ENCODE peak calls at places on chromosomes 5 and 9, in four cellular contexts. One of them, this sample, is unnamed.

GRCh38 chr9:134975253-134975652 is 57.5 kb upstream of the FCN1 start:
- DNase-seq in choroid plexus epithelial cell: no peak
- DNase-seq in AG09309: no peak
- DNase-seq in colonic mucosa: no peak
- DNase-seq in this sample: no peak

GRCh38 chr5:77881528-77881927 is 105.4 kb upstream of the TBCA start:
- DNase-seq in choroid plexus epithelial cell: peak
- DNase-seq in AG09309: no peak
- DNase-seq in colonic mucosa: no peak
- DNase-seq in this sample: no peak

GRCh38 chr5:72597456-72597948 is 90.3 kb upstream of the ZNF366 start:
- DNase-seq in choroid plexus epithelial cell: peak
- DNase-seq in AG09309: peak
- DNase-seq in colonic mucosa: no peak
- DNase-seq in this sample: no peak

GRCh38 chr5:77129386-77129785 is 42.3 kb upstream of the ZBED3 start:
- DNase-seq in choroid plexus epithelial cell: peak
- DNase-seq in AG09309: no peak
- DNase-seq in colonic mucosa: no peak
- DNase-seq in this sample: peak

GRCh38 chr9:131393622-131394463 is at the start of gene PRRC2B:
- DNase-seq in choroid plexus epithelial cell: peak
- DNase-seq in AG09309: no peak
- DNase-seq in colonic mucosa: peak
- DNase-seq in this sample: no peak

GRCh38 chr9:35682520-35682919 is 7.2 kb downstream of the TPM2 start:
- DNase-seq in choroid plexus epithelial cell: no peak
- DNase-seq in AG09309: no peak
- DNase-seq in colonic mucosa: no peak
- DNase-seq in this sample: no peak

GRCh38 chr5:140734354-140734753 is 34.1 kb downstream of the ZMAT2 start:
- DNase-seq in choroid plexus epithelial cell: peak
- DNase-seq in AG09309: no peak
- DNase-seq in colonic mucosa: no peak
- DNase-seq in this sample: no peak

GRCh38 chr5:90898330-90899013 is 339.9 kb downstream of the ADGRV1 start:
- DNase-seq in choroid plexus epithelial cell: peak
- DNase-seq in AG09309: no peak
- DNase-seq in colonic mucosa: no peak
- DNase-seq in this sample: no peak

GRCh38 chr9:135991771-135992170 is 30.6 kb upstream of the UBAC1 start:
- DNase-seq in choroid plexus epithelial cell: no peak
- DNase-seq in AG09309: no peak
- DNase-seq in colonic mucosa: no peak
- DNase-seq in this sample: no peak

GRCh38 chr5:119285070-119285916 is 70.5 kb upstream of the TNFAIP8 start:
- DNase-seq in choroid plexus epithelial cell: no peak
- DNase-seq in AG09309: no peak
- DNase-seq in colonic mucosa: no peak
- DNase-seq in this sample: no peak

GRCh38 chr9:107712390-107712789 is 222.8 kb upstream of the KLF4 start:
- DNase-seq in choroid plexus epithelial cell: peak
- DNase-seq in AG09309: no peak
- DNase-seq in colonic mucosa: no peak
- DNase-seq in this sample: no peak

GRCh38 chr5:98795243-98795642 is 21.8 kb downstream of the RGMB start:
- DNase-seq in choroid plexus epithelial cell: no peak
- DNase-seq in AG09309: no peak
- DNase-seq in colonic mucosa: no peak
- DNase-seq in this sample: no peak

GRCh38 chr9:38620483-38621433 is at the start of gene ANKRD18A:
- DNase-seq in choroid plexus epithelial cell: peak
- DNase-seq in AG09309: no peak
- DNase-seq in colonic mucosa: peak
- DNase-seq in this sample: peak

GRCh38 chr9:96015876-96016686 is 140.6 kb downstream of the ERCC6L2 start:
- DNase-seq in choroid plexus epithelial cell: no peak
- DNase-seq in AG09309: no peak
- DNase-seq in colonic mucosa: no peak
- DNase-seq in this sample: no peak

GRCh38 chr5:180470966-180471582 is 23.1 kb upstream of the CNOT6 start:
- DNase-seq in choroid plexus epithelial cell: peak
- DNase-seq in AG09309: no peak
- DNase-seq in colonic mucosa: peak
- DNase-seq in this sample: no peak

GRCh38 chr9:21993007-21993406 is 1.2 kb downstream of the CDKN2A start:
- DNase-seq in choroid plexus epithelial cell: no peak
- DNase-seq in AG09309: no peak
- DNase-seq in colonic mucosa: no peak
- DNase-seq in this sample: peak
- H3K4me3 ChIP-seq in choroid plexus epithelial cell: peak
- H3K4me3 ChIP-seq in AG09309: no peak
- H3K4me3 ChIP-seq in colonic mucosa: no peak
- H3K4me3 ChIP-seq in this sample: peak

GRCh38 chr5:19866088-19866446 is 121.9 kb downstream of the CDH18 start:
- DNase-seq in choroid plexus epithelial cell: no peak
- DNase-seq in AG09309: no peak
- DNase-seq in colonic mucosa: no peak
- DNase-seq in this sample: no peak
- TF ChIP-seq CTCF in choroid plexus epithelial cell: no peak
- TF ChIP-seq CTCF in AG09309: no peak
- TF ChIP-seq CTCF in colonic mucosa: no peak
- TF ChIP-seq CTCF in this sample: no peak

DNA sequence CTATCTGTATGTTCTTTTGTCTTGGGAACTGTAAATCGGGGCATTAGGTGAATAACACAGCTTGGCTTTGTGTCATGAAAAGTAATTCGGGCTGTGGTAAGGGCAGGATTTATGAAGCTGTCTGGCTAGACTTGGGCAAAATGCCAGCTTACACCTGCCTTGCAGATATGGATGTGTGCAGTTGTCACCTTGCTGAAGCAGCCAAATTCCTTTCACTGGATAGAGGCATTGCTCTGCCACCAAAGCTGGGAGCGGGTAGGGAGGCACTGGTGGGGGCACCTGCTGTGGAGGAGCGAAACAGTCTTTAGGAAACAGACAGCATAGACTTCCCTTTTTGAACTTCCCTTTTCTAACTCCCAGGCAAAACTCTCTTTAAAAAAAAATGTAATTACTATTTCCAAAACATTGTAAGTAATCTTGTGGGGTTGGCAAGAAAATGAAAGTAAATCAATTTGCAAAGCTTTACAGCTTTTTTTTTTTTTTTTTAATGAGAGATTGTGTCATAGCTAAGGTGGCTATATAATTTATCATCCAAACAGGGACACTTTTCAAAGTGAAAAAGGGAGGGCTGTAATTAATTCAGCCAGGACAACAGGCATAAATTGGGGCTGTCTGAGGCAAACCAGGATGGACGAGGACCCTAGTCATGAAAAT is 545.3 kb downstream of the CSNK1G3 start:
- DNase-seq in choroid plexus epithelial cell: peak
- DNase-seq in AG09309: no peak
- DNase-seq in colonic mucosa: peak
- DNase-seq in this sample: peak
- H3K4me3 ChIP-seq in choroid plexus epithelial cell: no peak
- H3K4me3 ChIP-seq in AG09309: no peak
- H3K4me3 ChIP-seq in colonic mucosa: no peak
- H3K4me3 ChIP-seq in this sample: no peak

DNA sequence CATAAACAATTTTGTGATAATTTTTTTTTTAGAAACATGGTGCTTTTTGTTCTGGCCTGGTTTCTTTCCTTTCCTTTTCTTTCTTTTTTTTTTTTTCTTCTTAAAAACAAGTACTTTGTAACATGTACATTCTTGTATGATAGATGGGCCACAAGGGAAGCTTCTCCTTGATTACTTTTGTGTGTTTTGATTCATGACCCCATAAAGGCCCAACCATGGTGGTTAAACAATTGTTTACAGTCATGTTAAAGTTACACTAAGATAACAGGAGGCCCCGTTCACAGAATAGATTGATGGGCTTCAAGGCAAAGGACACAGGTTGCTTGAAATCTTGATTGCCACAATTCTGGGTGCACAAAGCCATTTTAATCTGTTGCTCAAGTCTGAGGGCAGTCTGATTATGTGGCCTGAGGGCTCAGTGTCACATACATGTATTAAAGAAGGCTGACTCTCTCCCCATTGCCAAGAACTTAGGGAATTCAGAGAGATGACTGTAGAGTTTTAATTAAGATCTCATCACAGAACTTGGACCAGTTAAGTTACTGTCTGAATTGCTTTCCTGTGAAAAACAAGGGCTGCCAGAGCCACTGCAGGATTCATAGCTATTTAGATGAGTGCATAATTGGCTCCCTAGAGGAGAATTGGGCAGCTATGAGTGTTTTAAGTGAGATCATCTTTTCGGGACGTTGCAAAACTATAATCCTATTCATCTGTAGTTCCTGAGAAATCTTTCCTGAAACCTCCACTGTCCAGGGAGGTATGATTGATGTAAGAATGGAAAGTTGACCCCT is 163.4 kb downstream of the TLE4 start:
- DNase-seq in choroid plexus epithelial cell: no peak
- DNase-seq in AG09309: peak
- DNase-seq in colonic mucosa: no peak
- DNase-seq in this sample: no peak
- TF ChIP-seq CTCF in choroid plexus epithelial cell: no peak
- TF ChIP-seq CTCF in AG09309: no peak
- TF ChIP-seq CTCF in colonic mucosa: no peak
- TF ChIP-seq CTCF in this sample: no peak

GRCh38 chr5:155625315-155625714 is 611.8 kb downstream of the KIF4B start:
- DNase-seq in choroid plexus epithelial cell: no peak
- DNase-seq in AG09309: no peak
- DNase-seq in colonic mucosa: no peak
- DNase-seq in this sample: no peak

GRCh38 chr5:155628346-155628745 is 614.8 kb downstream of the KIF4B start:
- DNase-seq in choroid plexus epithelial cell: no peak
- DNase-seq in AG09309: no peak
- DNase-seq in colonic mucosa: peak
- DNase-seq in this sample: no peak

GRCh38 chr5:155624597-155625241 is 611.2 kb downstream of the KIF4B start:
- DNase-seq in choroid plexus epithelial cell: no peak
- DNase-seq in AG09309: no peak
- DNase-seq in colonic mucosa: no peak
- DNase-seq in this sample: no peak

GRCh38 chr5:155629597-155629996 is 616.0 kb downstream of the KIF4B start:
- DNase-seq in choroid plexus epithelial cell: no peak
- DNase-seq in AG09309: no peak
- DNase-seq in colonic mucosa: no peak
- DNase-seq in this sample: no peak

DNA sequence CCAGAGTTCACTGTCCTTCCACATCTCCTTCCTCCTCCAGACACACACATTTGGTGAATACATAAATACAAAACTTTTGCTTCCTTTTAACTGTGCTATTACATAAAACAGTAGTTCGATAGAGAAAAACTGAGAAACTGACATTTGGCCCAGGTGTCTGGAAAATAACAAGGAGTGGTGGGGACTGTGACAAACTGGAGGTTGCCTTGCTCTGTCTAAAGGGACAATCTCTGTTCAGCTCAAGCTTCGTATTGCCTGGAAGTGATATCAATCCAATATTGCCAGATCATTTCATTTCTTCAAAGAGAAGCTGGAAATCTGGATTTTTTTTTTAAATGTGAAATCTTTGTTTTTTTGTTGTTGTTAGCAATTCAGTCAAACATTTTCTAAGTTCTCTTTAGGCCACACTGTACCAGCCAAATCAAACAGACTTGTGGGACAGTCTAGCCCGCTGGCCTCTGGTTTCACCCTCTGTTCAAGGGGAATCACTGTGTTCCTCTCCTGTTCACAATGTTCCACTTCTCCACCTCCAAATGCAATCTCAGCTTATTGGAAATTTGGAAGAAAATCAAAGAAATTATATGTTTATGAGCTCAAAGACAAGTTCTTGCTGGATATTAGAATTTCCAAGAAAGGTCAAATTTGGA is 612.5 kb downstream of the KIF4B start:
- DNase-seq in choroid plexus epithelial cell: no peak
- DNase-seq in AG09309: no peak
- DNase-seq in colonic mucosa: no peak
- DNase-seq in this sample: peak
- H3K4me3 ChIP-seq in choroid plexus epithelial cell: no peak
- H3K4me3 ChIP-seq in AG09309: no peak
- H3K4me3 ChIP-seq in colonic mucosa: no peak
- H3K4me3 ChIP-seq in this sample: no peak

GRCh38 chr5:31319338-31319737 is 125.9 kb downstream of the CDH6 start:
- DNase-seq in choroid plexus epithelial cell: no peak
- DNase-seq in AG09309: no peak
- DNase-seq in colonic mucosa: no peak
- DNase-seq in this sample: no peak

DNA sequence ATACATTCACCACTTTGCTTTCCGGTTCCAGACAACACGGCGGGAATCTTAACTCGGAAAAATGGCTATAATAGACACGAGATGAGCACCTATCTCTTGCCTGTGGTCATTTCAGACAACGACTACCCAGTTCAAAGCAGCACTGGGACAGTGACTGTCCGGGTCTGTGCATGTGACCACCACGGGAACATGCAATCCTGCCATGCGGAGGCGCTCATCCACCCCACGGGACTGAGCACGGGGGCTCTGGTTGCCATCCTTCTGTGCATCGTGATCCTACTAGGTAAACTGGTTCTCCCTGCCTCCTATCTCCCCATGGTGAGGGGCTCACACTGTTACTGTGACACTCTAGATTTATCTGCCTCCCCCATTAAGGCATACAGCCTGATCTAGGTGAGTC is 124.2 kb downstream of the CDH6 start:
- DNase-seq in choroid plexus epithelial cell: no peak
- DNase-seq in AG09309: no peak
- DNase-seq in colonic mucosa: no peak
- DNase-seq in this sample: no peak
- TF ChIP-seq CTCF in choroid plexus epithelial cell: no peak
- TF ChIP-seq CTCF in AG09309: peak
- TF ChIP-seq CTCF in colonic mucosa: no peak
- TF ChIP-seq CTCF in this sample: no peak

This sample was measured in LNCaP clone FGC.